ENCODE peak calls at places on chromosomes 6 and 20, in nine cellular contexts. P is SK-N-SH; E is non-pigmented ciliary epithelial cell; U is cardiac fibroblast; S is neural progenitor cell; A is HCEC 1CT; Q is HT1080; W is A549; O is activated CD4-positive, alpha-beta T cell treated with anti-CD3 and anti-CD28 coated beads for 1 hour. I is an unnamed sample.

GRCh38 chr6:30227763-30228487 is 14.7 kb upstream of the TRIM26 start:
- DNase-seq in U (no peak), P (no peak), A (no peak), S (no peak), W (no peak), Q (no peak), O (no peak), E (no peak), I (no peak)

GRCh38 chr6:138563650-138564049 is 64.4 kb upstream of the NHSL1 start:
- DNase-seq in A (no peak), E (no peak), O (no peak), U (no peak), W (no peak), P (no peak), Q (no peak), S (no peak), I (no peak)

GRCh38 chr20:13338999-13339411 is 117.9 kb downstream of the ISM1 start:
- DNase-seq in E (no peak), O (no peak), U (no peak), S (no peak), A (no peak), P (no peak), W (peak; percentile 53), Q (no peak), I (no peak)

GRCh38 chr6:8819446-8819845 is 384.1 kb upstream of the SLC35B3 start:
- DNase-seq in A (no peak), O (no peak), P (no peak), W (no peak), U (no peak), E (no peak), Q (no peak), S (no peak), I (no peak)

GRCh38 chr20:36404435-36404978 is 98.4 kb downstream of the DLGAP4 start:
- DNase-seq in S (no peak), A (no peak), P (no peak), O (no peak), E (no peak), U (no peak), W (no peak), Q (no peak), I (no peak)

GRCh38 chr6:120274547-120274946 is 925.0 kb upstream of the MAN1A1 start:
- DNase-seq in P (no peak), O (no peak), U (no peak), Q (no peak), A (no peak), E (no peak), S (no peak), W (no peak), I (no peak)

GRCh38 chr6:28880894-28881780 is 42.6 kb downstream of the TRIM27 start:
- DNase-seq in E (no peak), W (no peak), O (peak; percentile 50), A (peak; percentile 49), P (peak; percentile 66), Q (peak; percentile 70), U (peak; percentile 80), S (peak; percentile 78), I (no peak)

GRCh38 chr20:46174469-46175126 is 56.5 kb downstream of the CD40 start:
- DNase-seq in W (peak; percentile 87), E (no peak), O (peak; percentile 58), Q (peak; percentile 19), S (peak; percentile 94), U (peak; percentile 65), A (no peak), P (peak; percentile 95), I (peak; percentile 78)

GRCh38 chr20:14698605-14699373 is 361.4 kb upstream of the FLRT3 start:
- DNase-seq in E (no peak), O (no peak), Q (no peak), P (no peak), S (no peak), A (no peak), W (no peak), U (no peak), I (no peak)

GRCh38 chr6:52725133-52725529 is 38.1 kb downstream of the GSTA2 start:
- DNase-seq in P (no peak), A (no peak), O (no peak), S (no peak), U (peak; percentile 46), Q (no peak), W (no peak), E (no peak), I (no peak)

GRCh38 chr20:60752741-60753420 is 499.2 kb upstream of the CDH4 start:
- DNase-seq in E (no peak), U (no peak), Q (no peak), P (no peak), S (no peak), O (no peak), A (no peak), W (no peak), I (no peak)

GRCh38 chr6:144216668-144217218 is 66.4 kb downstream of the STX11 start:
- DNase-seq in P (peak; percentile 76), A (peak; percentile 91), S (no peak), E (no peak), Q (no peak), O (no peak), U (no peak), W (peak; percentile 69), I (no peak)

GRCh38 chr20:57786304-57786942 is 76.6 kb upstream of the PMEPA1 start:
- DNase-seq in S (no peak), Q (no peak), P (no peak), E (no peak), A (no peak), U (no peak), O (no peak), W (no peak), I (peak; percentile 46)

GRCh38 chr6:147559016-147559415 is 50.5 kb downstream of the SAMD5 start:
- DNase-seq in O (no peak), E (no peak), U (no peak), W (no peak), S (no peak), P (no peak), A (no peak), Q (no peak), I (no peak)

I was measured in suprapubic skin.